ENCODE peak calls at places on chromosome 16, in eight cellular contexts. One of them, this sample, is unnamed.

GRCh38 chr16:25299792-25300590 is 42.3 kb upstream of the ZKSCAN2 start:
- DNase-seq in fibroblast of pulmonary artery: no peak
- DNase-seq in colonic mucosa: no peak
- DNase-seq in omental fat pad: no peak
- DNase-seq in tibial nerve: no peak
- DNase-seq in CD8-positive, alpha-beta T cell: no peak
- DNase-seq in cardiac fibroblast: no peak
- DNase-seq in ovary: no peak
- DNase-seq in this sample: no peak

GRCh38 chr16:75116081-75116910 is at the start of gene LDHD:
- DNase-seq in CD8-positive, alpha-beta T cell: no peak
- DNase-seq in tibial nerve: peak; percentile 79
- DNase-seq in omental fat pad: no peak
- DNase-seq in ovary: peak; percentile 88
- DNase-seq in colonic mucosa: peak; percentile 83
- DNase-seq in cardiac fibroblast: peak; percentile 61
- DNase-seq in fibroblast of pulmonary artery: peak; percentile 58
- DNase-seq in this sample: no peak

GRCh38 chr16:70466812-70467090 is 12.4 kb downstream of the FCSK start:
- DNase-seq in tibial nerve: no peak
- DNase-seq in CD8-positive, alpha-beta T cell: no peak
- DNase-seq in colonic mucosa: no peak
- DNase-seq in cardiac fibroblast: no peak
- DNase-seq in fibroblast of pulmonary artery: no peak
- DNase-seq in ovary: no peak
- DNase-seq in omental fat pad: no peak
- DNase-seq in this sample: no peak

GRCh38 chr16:50425648-50426047 is 56.9 kb upstream of the BRD7 start:
- DNase-seq in cardiac fibroblast: no peak
- DNase-seq in ovary: no peak
- DNase-seq in omental fat pad: no peak
- DNase-seq in colonic mucosa: no peak
- DNase-seq in fibroblast of pulmonary artery: no peak
- DNase-seq in tibial nerve: no peak
- DNase-seq in CD8-positive, alpha-beta T cell: no peak
- DNase-seq in this sample: no peak

GRCh38 chr16:15777533-15778203 is 79.2 kb downstream of the MYH11 start:
- DNase-seq in ovary: no peak
- DNase-seq in CD8-positive, alpha-beta T cell: no peak
- DNase-seq in tibial nerve: no peak
- DNase-seq in omental fat pad: no peak
- DNase-seq in colonic mucosa: no peak
- DNase-seq in fibroblast of pulmonary artery: peak; percentile 74
- DNase-seq in cardiac fibroblast: peak; percentile 73
- DNase-seq in this sample: peak; percentile 61

GRCh38 chr16:24382929-24383328 is 126.8 kb downstream of the CACNG3 start:
- DNase-seq in ovary: no peak
- DNase-seq in cardiac fibroblast: no peak
- DNase-seq in CD8-positive, alpha-beta T cell: no peak
- DNase-seq in tibial nerve: no peak
- DNase-seq in omental fat pad: no peak
- DNase-seq in colonic mucosa: no peak
- DNase-seq in fibroblast of pulmonary artery: no peak
- DNase-seq in this sample: no peak

GRCh38 chr16:57620316-57621231 is 7.9 kb upstream of the ADGRG1 start:
- DNase-seq in fibroblast of pulmonary artery: no peak
- DNase-seq in ovary: no peak
- DNase-seq in CD8-positive, alpha-beta T cell: no peak
- DNase-seq in cardiac fibroblast: no peak
- DNase-seq in tibial nerve: no peak
- DNase-seq in colonic mucosa: peak; percentile 76
- DNase-seq in omental fat pad: no peak
- DNase-seq in this sample: no peak

GRCh38 chr16:8908779-8909468 is 26.8 kb downstream of the LITAFD start:
- DNase-seq in omental fat pad: no peak
- DNase-seq in CD8-positive, alpha-beta T cell: no peak
- DNase-seq in fibroblast of pulmonary artery: no peak
- DNase-seq in cardiac fibroblast: no peak
- DNase-seq in colonic mucosa: no peak
- DNase-seq in ovary: no peak
- DNase-seq in tibial nerve: no peak
- DNase-seq in this sample: no peak

GRCh38 chr16:28090646-28091377 is 27.3 kb upstream of the GSG1L start:
- DNase-seq in fibroblast of pulmonary artery: peak; percentile 6
- DNase-seq in colonic mucosa: no peak
- DNase-seq in ovary: no peak
- DNase-seq in tibial nerve: no peak
- DNase-seq in CD8-positive, alpha-beta T cell: no peak
- DNase-seq in cardiac fibroblast: no peak
- DNase-seq in omental fat pad: no peak
- DNase-seq in this sample: no peak

GRCh38 chr16:77782694-77783093 is 5.7 kb upstream of the VAT1L start:
- DNase-seq in tibial nerve: no peak
- DNase-seq in colonic mucosa: no peak
- DNase-seq in ovary: no peak
- DNase-seq in CD8-positive, alpha-beta T cell: no peak
- DNase-seq in fibroblast of pulmonary artery: no peak
- DNase-seq in omental fat pad: no peak
- DNase-seq in cardiac fibroblast: no peak
- DNase-seq in this sample: peak; percentile 23
- TF ChIP-seq CTCF in tibial nerve: no peak
- TF ChIP-seq CTCF in colonic mucosa: no peak
- TF ChIP-seq CTCF in ovary: no peak
- TF ChIP-seq CTCF in CD8-positive, alpha-beta T cell: no peak
- TF ChIP-seq CTCF in fibroblast of pulmonary artery: peak; percentile 31
- TF ChIP-seq CTCF in omental fat pad: no peak
- TF ChIP-seq CTCF in cardiac fibroblast: no peak
- TF ChIP-seq CTCF in this sample: peak; percentile 15

GRCh38 chr16:29816694-29817441 is 916 bp downstream of the PAGR1 start:
- DNase-seq in ovary: peak; percentile 66
- DNase-seq in omental fat pad: no peak
- DNase-seq in fibroblast of pulmonary artery: peak; percentile 69
- DNase-seq in colonic mucosa: peak; percentile 80
- DNase-seq in tibial nerve: no peak
- DNase-seq in cardiac fibroblast: peak; percentile 67
- DNase-seq in CD8-positive, alpha-beta T cell: peak; percentile 29
- DNase-seq in this sample: peak; percentile 67
- TF ChIP-seq CTCF in ovary: no peak
- TF ChIP-seq CTCF in omental fat pad: no peak
- TF ChIP-seq CTCF in fibroblast of pulmonary artery: peak; percentile 24
- TF ChIP-seq CTCF in colonic mucosa: no peak
- TF ChIP-seq CTCF in tibial nerve: no peak
- TF ChIP-seq CTCF in cardiac fibroblast: peak; percentile 31
- TF ChIP-seq CTCF in CD8-positive, alpha-beta T cell: no peak
- TF ChIP-seq CTCF in this sample: no peak

GRCh38 chr16:79587897-79588296 is 12.6 kb downstream of the MAF start:
- DNase-seq in omental fat pad: no peak
- DNase-seq in ovary: no peak
- DNase-seq in tibial nerve: no peak
- DNase-seq in CD8-positive, alpha-beta T cell: no peak
- DNase-seq in colonic mucosa: no peak
- DNase-seq in cardiac fibroblast: no peak
- DNase-seq in fibroblast of pulmonary artery: no peak
- DNase-seq in this sample: no peak
- TF ChIP-seq CTCF in omental fat pad: no peak
- TF ChIP-seq CTCF in ovary: no peak
- TF ChIP-seq CTCF in tibial nerve: no peak
- TF ChIP-seq CTCF in CD8-positive, alpha-beta T cell: no peak
- TF ChIP-seq CTCF in colonic mucosa: no peak
- TF ChIP-seq CTCF in cardiac fibroblast: no peak
- TF ChIP-seq CTCF in fibroblast of pulmonary artery: no peak
- TF ChIP-seq CTCF in this sample: no peak

DNA sequence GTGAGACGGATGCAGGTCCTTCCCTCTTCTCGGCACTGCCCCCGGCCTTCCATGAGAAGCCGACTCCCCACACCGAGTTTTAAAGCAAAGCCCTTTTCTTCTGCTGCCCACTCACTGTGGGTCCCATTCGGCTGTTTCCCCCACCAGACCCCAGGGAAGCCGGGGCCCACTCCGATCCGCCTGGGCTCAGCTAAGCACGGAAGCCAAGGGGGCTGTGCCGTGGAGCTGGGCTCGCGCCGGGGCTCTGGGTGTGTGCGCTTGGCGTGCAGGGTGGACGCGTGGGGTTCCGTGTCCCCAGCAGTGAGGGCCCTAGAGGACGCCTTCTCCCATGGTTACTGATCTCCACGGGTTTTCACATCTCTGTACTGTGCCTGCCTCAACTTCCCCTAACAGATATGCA is 68.5 kb downstream of the KLHDC4 start:
- DNase-seq in omental fat pad: no peak
- DNase-seq in ovary: no peak
- DNase-seq in tibial nerve: no peak
- DNase-seq in CD8-positive, alpha-beta T cell: no peak
- DNase-seq in cardiac fibroblast: no peak
- DNase-seq in colonic mucosa: no peak
- DNase-seq in fibroblast of pulmonary artery: no peak
- DNase-seq in this sample: no peak
- TF ChIP-seq CTCF in omental fat pad: no peak
- TF ChIP-seq CTCF in ovary: no peak
- TF ChIP-seq CTCF in tibial nerve: no peak
- TF ChIP-seq CTCF in CD8-positive, alpha-beta T cell: no peak
- TF ChIP-seq CTCF in cardiac fibroblast: no peak
- TF ChIP-seq CTCF in colonic mucosa: no peak
- TF ChIP-seq CTCF in fibroblast of pulmonary artery: no peak
- TF ChIP-seq CTCF in this sample: no peak

GRCh38 chr16:1107731-1108130 is 11.7 kb upstream of the C1QTNF8 start:
- DNase-seq in cardiac fibroblast: no peak
- DNase-seq in fibroblast of pulmonary artery: no peak
- DNase-seq in colonic mucosa: no peak
- DNase-seq in tibial nerve: no peak
- DNase-seq in omental fat pad: no peak
- DNase-seq in CD8-positive, alpha-beta T cell: no peak
- DNase-seq in ovary: no peak
- DNase-seq in this sample: no peak

GRCh38 chr16:1106659-1107058 is 10.6 kb upstream of the C1QTNF8 start:
- DNase-seq in fibroblast of pulmonary artery: no peak
- DNase-seq in ovary: no peak
- DNase-seq in omental fat pad: no peak
- DNase-seq in colonic mucosa: no peak
- DNase-seq in tibial nerve: no peak
- DNase-seq in cardiac fibroblast: no peak
- DNase-seq in CD8-positive, alpha-beta T cell: no peak
- DNase-seq in this sample: no peak

GRCh38 chr16:1107141-1107540 is 11.1 kb upstream of the C1QTNF8 start:
- DNase-seq in fibroblast of pulmonary artery: no peak
- DNase-seq in tibial nerve: no peak
- DNase-seq in colonic mucosa: no peak
- DNase-seq in ovary: no peak
- DNase-seq in CD8-positive, alpha-beta T cell: no peak
- DNase-seq in omental fat pad: no peak
- DNase-seq in cardiac fibroblast: no peak
- DNase-seq in this sample: no peak

GRCh38 chr16:1109648-1110047 is 13.6 kb upstream of the C1QTNF8 start:
- DNase-seq in CD8-positive, alpha-beta T cell: no peak
- DNase-seq in fibroblast of pulmonary artery: no peak
- DNase-seq in ovary: no peak
- DNase-seq in colonic mucosa: no peak
- DNase-seq in tibial nerve: no peak
- DNase-seq in cardiac fibroblast: no peak
- DNase-seq in omental fat pad: no peak
- DNase-seq in this sample: no peak

GRCh38 chr16:1108299-1109252 is 12.5 kb upstream of the C1QTNF8 start:
- DNase-seq in omental fat pad: no peak
- DNase-seq in fibroblast of pulmonary artery: peak; percentile 11
- DNase-seq in colonic mucosa: no peak
- DNase-seq in tibial nerve: no peak
- DNase-seq in ovary: peak; percentile 70
- DNase-seq in cardiac fibroblast: peak; percentile 26
- DNase-seq in CD8-positive, alpha-beta T cell: no peak
- DNase-seq in this sample: no peak
- TF ChIP-seq CTCF in omental fat pad: no peak
- TF ChIP-seq CTCF in fibroblast of pulmonary artery: no peak
- TF ChIP-seq CTCF in colonic mucosa: no peak
- TF ChIP-seq CTCF in tibial nerve: no peak
- TF ChIP-seq CTCF in ovary: no peak
- TF ChIP-seq CTCF in cardiac fibroblast: no peak
- TF ChIP-seq CTCF in CD8-positive, alpha-beta T cell: no peak
- TF ChIP-seq CTCF in this sample: no peak